ENCODE peak calls at places on chromosomes 2 and 18, in eight cellular contexts. H, E, J, U, C, B, D and Z are unnamed samples.

GRCh38 chr2:88545118-88545517 is 82.1 kb downstream of the EIF2AK3 start:
- DNase-seq in H (no peak), J (peak; percentile 18), D (no peak), C (no peak), U (no peak), E (peak; percentile 34), B (no peak), Z (no peak)

GRCh38 chr2:73925853-73926492 is 707 bp upstream of the DGUOK start:
- DNase-seq in C (peak; percentile 47), E (no peak), D (no peak), B (no peak), H (no peak), U (no peak), J (no peak), Z (no peak)

GRCh38 chr18:23673725-23674124 is 11.0 kb upstream of the ANKRD29 start:
- DNase-seq in D (no peak), H (no peak), C (no peak), E (no peak), B (no peak), U (no peak), J (no peak), Z (no peak)

GRCh38 chr18:7002107-7002506 is 115.5 kb downstream of the LAMA1 start:
- DNase-seq in E (no peak), H (no peak), B (no peak), U (no peak), C (no peak), D (no peak), J (no peak), Z (no peak)

GRCh38 chr2:239943571-239943970 is 81.6 kb downstream of the NDUFA10 start:
- DNase-seq in H (no peak), E (peak; percentile 5), D (no peak), J (no peak), U (no peak), B (no peak), C (no peak), Z (no peak)

GRCh38 chr18:34947711-34948125 is 93.5 kb upstream of the MAPRE2 start:
- DNase-seq in D (no peak), U (no peak), C (no peak), H (no peak), B (no peak), J (no peak), E (no peak), Z (no peak)

GRCh38 chr2:23381084-23381483 is 3.9 kb upstream of the KLHL29 start:
- DNase-seq in B (peak; percentile 76), J (no peak), C (peak; percentile 41), D (no peak), H (peak; percentile 71), U (peak; percentile 72), E (no peak), Z (peak; percentile 86)

GRCh38 chr2:220277445-220277960 is 650.1 kb downstream of the SLC4A3 start:
- DNase-seq in B (peak; percentile 79), U (no peak), E (no peak), J (no peak), C (peak; percentile 84), D (no peak), H (peak; percentile 85), Z (peak; percentile 69)

GRCh38 chr2:230904856-230905447 is 20.1 kb downstream of the GPR55 start:
- DNase-seq in B (no peak), H (peak; percentile 29), C (peak; percentile 18), J (no peak), U (no peak), D (no peak), E (peak; percentile 7), Z (peak; percentile 52)

GRCh38 chr18:67634631-67635338 is 118.3 kb upstream of the DSEL start:
- DNase-seq in J (no peak), C (no peak), D (no peak), U (no peak), B (no peak), H (no peak), E (no peak), Z (no peak)

GRCh38 chr2:237904806-237905599 is 45.6 kb downstream of the RAMP1 start:
- DNase-seq in E (no peak), U (peak; percentile 51), B (peak; percentile 81), D (no peak), H (peak; percentile 44), C (no peak), J (no peak), Z (peak; percentile 82)
- TF ChIP-seq CTCF in E (no peak), U (no peak), B (no peak), D (no peak), H (no peak), C (no peak), J (no peak), Z (no peak)

DNA sequence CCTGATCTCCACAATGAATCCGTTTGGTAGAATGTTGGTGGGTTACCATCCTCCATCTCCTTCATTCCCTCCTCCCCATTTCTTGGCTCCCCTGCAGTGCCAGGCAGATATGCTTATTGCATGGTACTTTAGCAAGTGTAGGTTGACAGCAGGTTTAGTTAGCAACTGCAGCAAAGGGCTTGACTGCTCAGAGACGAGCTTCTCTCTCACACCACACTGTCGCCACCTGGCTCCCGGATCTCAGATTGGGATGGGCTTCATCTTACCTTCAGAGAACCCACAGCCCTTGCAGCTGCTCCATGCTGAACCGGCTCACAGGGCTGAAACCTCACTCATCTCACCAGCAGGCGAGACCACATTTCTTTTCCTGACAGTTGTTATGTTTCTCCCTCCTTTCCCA is 88.8 kb downstream of the VWA3B start:
- DNase-seq in D (no peak), H (no peak), J (peak; percentile 62), U (no peak), B (no peak), E (no peak), C (no peak), Z (no peak)
- TF ChIP-seq CTCF in D (no peak), H (peak; percentile 32), J (peak; percentile 72), U (no peak), B (peak; percentile 48), E (no peak), C (no peak), Z (no peak)

GRCh38 chr2:71772510-71773172 is 319.3 kb downstream of the DYSF start:
- DNase-seq in U (no peak), J (no peak), D (no peak), E (no peak), H (no peak), B (no peak), C (no peak), Z (no peak)
- TF ChIP-seq CTCF in U (no peak), J (no peak), D (no peak), E (no peak), H (no peak), B (no peak), C (no peak), Z (no peak)

GRCh38 chr2:191835539-191836350 is 11.1 kb downstream of the CAVIN2 start:
- DNase-seq in H (no peak), U (no peak), C (no peak), B (no peak), J (no peak), D (no peak), E (no peak), Z (no peak)
- TF ChIP-seq CTCF in H (no peak), U (no peak), C (no peak), B (peak; percentile 47), J (no peak), D (no peak), E (no peak), Z (no peak)